ENCODE peak calls at places on chromosome 13, in eight cellular contexts. Q, A, F, H, E, P, J and D are unnamed samples.

GRCh38 chr13:51729853-51730553 is 74.0 kb downstream of the DHRS12 start:
- DNase-seq in Q (no peak), A (no peak), F (no peak), H (no peak), E (no peak), P (peak; percentile 88), J (no peak), D (peak; percentile 49)

GRCh38 chr13:108345016-108345415 is 75.5 kb downstream of the TNFSF13B start:
- DNase-seq in Q (no peak), A (no peak), F (no peak), H (no peak), E (no peak), P (no peak), J (no peak), D (no peak)

GRCh38 chr13:68234278-68234677 is 1004.1 kb upstream of the PCDH9 start:
- DNase-seq in Q (no peak), A (no peak), F (no peak), H (no peak), E (no peak), P (peak; percentile 37), J (no peak), D (no peak)

GRCh38 chr13:31912641-31913401 is 118.8 kb upstream of the FRY start:
- DNase-seq in Q (no peak), A (no peak), F (no peak), H (no peak), E (no peak), P (no peak), J (no peak), D (peak; percentile 71)

GRCh38 chr13:40564342-40564997 is 102.0 kb downstream of the FOXO1 start:
- DNase-seq in Q (no peak), A (no peak), F (no peak), H (no peak), E (no peak), P (no peak), J (no peak), D (no peak)

GRCh38 chr13:46295531-46296464 is 84.1 kb downstream of the LRRC63 start:
- DNase-seq in Q (no peak), A (peak; percentile 65), F (peak; percentile 89), H (no peak), E (no peak), P (peak; percentile 96), J (peak; percentile 68), D (no peak)

GRCh38 chr13:99987180-99988047 is 5.8 kb downstream of the ZIC2 start:
- DNase-seq in Q (no peak), A (no peak), F (no peak), H (no peak), E (no peak), P (no peak), J (no peak), D (no peak)

GRCh38 chr13:46648166-46648607 is 95.2 kb downstream of the LRCH1 start:
- DNase-seq in Q (no peak), A (no peak), F (no peak), H (no peak), E (peak; percentile 18), P (no peak), J (peak; percentile 83), D (no peak)

GRCh38 chr13:35389535-35389934 is 87.0 kb downstream of the MAB21L1 start:
- DNase-seq in Q (no peak), A (no peak), F (no peak), H (no peak), E (no peak), P (no peak), J (no peak), D (no peak)

GRCh38 chr13:41670873-41671443 is 213.6 kb downstream of the RGCC start:
- DNase-seq in Q (no peak), A (no peak), F (no peak), H (no peak), E (no peak), P (peak; percentile 53), J (no peak), D (no peak)

GRCh38 chr13:113411216-113412023 is 41.9 kb downstream of the ADPRHL1 start:
- DNase-seq in Q (no peak), A (no peak), F (no peak), H (no peak), E (no peak), P (peak; percentile 98), J (peak; percentile 59), D (peak; percentile 70)

GRCh38 chr13:82634946-82635345 is 1247.3 kb downstream of the SLITRK1 start:
- DNase-seq in Q (no peak), A (no peak), F (no peak), H (no peak), E (no peak), P (no peak), J (no peak), D (no peak)

GRCh38 chr13:26051231-26052135 is at the start of gene SHISA2:
- DNase-seq in Q (no peak), A (peak; percentile 26), F (no peak), H (peak; percentile 40), E (peak; percentile 30), P (peak; percentile 67), J (peak; percentile 46), D (no peak)

GRCh38 chr13:113584870-113585671 is 518 bp downstream of the TFDP1 start:
- DNase-seq in Q (no peak), A (no peak), F (no peak), H (no peak), E (no peak), P (no peak), J (peak; percentile 41), D (no peak)

GRCh38 chr13:83780201-83780600 is 102.1 kb downstream of the SLITRK1 start:
- DNase-seq in Q (no peak), A (no peak), F (no peak), H (no peak), E (no peak), P (peak; percentile 24), J (no peak), D (no peak)

GRCh38 chr13:114325729-114326128 is 11.4 kb downstream of the CHAMP1 start:
- DNase-seq in Q (no peak), A (no peak), F (no peak), H (no peak), E (no peak), P (no peak), J (no peak), D (no peak)

GRCh38 chr13:40680659-40681323 is 14.3 kb upstream of the FOXO1 start:
- DNase-seq in Q (no peak), A (no peak), F (no peak), H (no peak), E (no peak), P (no peak), J (no peak), D (no peak)

GRCh38 chr13:78215458-78215857 is 296.8 kb upstream of the EDNRB start:
- DNase-seq in Q (no peak), A (no peak), F (no peak), H (no peak), E (no peak), P (no peak), J (no peak), D (no peak)

GRCh38 chr13:27200413-27201066 is 28.9 kb upstream of the USP12 start:
- DNase-seq in Q (no peak), A (no peak), F (no peak), H (no peak), E (no peak), P (peak; percentile 58), J (no peak), D (no peak)

GRCh38 chr13:33379597-33379996 is 94.0 kb upstream of the STARD13 start:
- DNase-seq in Q (no peak), A (no peak), F (no peak), H (no peak), E (no peak), P (peak; percentile 14), J (no peak), D (no peak)

GRCh38 chr13:27918918-27919255 is 913 bp upstream of the PDX1 start:
- DNase-seq in Q (no peak), A (no peak), F (no peak), H (no peak), E (no peak), P (no peak), J (no peak), D (no peak)

GRCh38 chr13:67230774-67231480 is 791 bp upstream of the PCDH9 start:
- DNase-seq in Q (no peak), A (no peak), F (no peak), H (peak; percentile 39), E (peak; percentile 55), P (peak; percentile 77), J (peak; percentile 61), D (peak; percentile 35)

GRCh38 chr13:39538826-39539555 is 64.0 kb downstream of the LHFPL6 start:
- DNase-seq in Q (no peak), A (no peak), F (no peak), H (no peak), E (no peak), P (peak; percentile 80), J (no peak), D (no peak)

GRCh38 chr13:51929699-51930098 is 67.9 kb downstream of the CCDC70 start:
- DNase-seq in Q (no peak), A (no peak), F (no peak), H (no peak), E (no peak), P (no peak), J (no peak), D (no peak)